ENCODE peak calls at places on chromosomes 5 and 9, in five cellular contexts. F is GM12878, J is HCT116, X is K562, S is HepG2. A is an unnamed sample.

GRCh38 chr5:151811593-151812321 is 40.0 kb downstream of the G3BP1 start:
- DNase-seq in J (no peak), S (no peak), X (no peak), F (no peak), A (no peak)

GRCh38 chr5:73296772-73297171 is 123.8 kb downstream of the TMEM174 start:
- DNase-seq in F (no peak), J (no peak), S (no peak), X (peak), A (no peak)

GRCh38 chr9:107815782-107816181 is 326.2 kb upstream of the KLF4 start:
- DNase-seq in F (no peak), J (no peak), S (no peak), X (no peak), A (no peak)

GRCh38 chr9:132722564-132723065 is 52.4 kb downstream of the GTF3C4 start:
- DNase-seq in X (no peak), S (no peak), F (no peak), J (no peak), A (no peak)

GRCh38 chr5:174491265-174491664 is 233.1 kb upstream of the MSX2 start:
- DNase-seq in F (no peak), S (no peak), X (no peak), J (no peak), A (no peak)

GRCh38 chr5:135324897-135325650 is 74.0 kb downstream of the MACROH2A1 start:
- DNase-seq in F (no peak), J (no peak), S (peak), X (peak), A (no peak)

GRCh38 chr9:2469681-2470141 is 151.9 kb upstream of the VLDLR start:
- DNase-seq in X (no peak), S (no peak), F (peak), J (no peak), A (peak)

GRCh38 chr9:128636024-128636390 is 20.6 kb downstream of the DYNC2I2 start:
- DNase-seq in J (no peak), X (no peak), F (no peak), S (peak), A (peak)

GRCh38 chr5:114360816-114361723 is 800 bp upstream of the KCNN2 start:
- DNase-seq in F (no peak), J (no peak), X (no peak), S (no peak), A (peak)

GRCh38 chr9:131670247-131670681 is 69.6 kb downstream of the RAPGEF1 start:
- DNase-seq in X (no peak), F (no peak), S (no peak), J (no peak), A (no peak)

GRCh38 chr5:147485046-147485445 is 24.8 kb downstream of the DPYSL3 start:
- DNase-seq in F (no peak), J (no peak), X (no peak), S (no peak), A (no peak)

GRCh38 chr9:137774775-137775386 is 102.7 kb upstream of the CACNA1B start:
- DNase-seq in X (no peak), F (no peak), J (no peak), S (no peak), A (no peak)

GRCh38 chr5:95050708-95051107 is 234.2 kb downstream of the MCTP1 start:
- DNase-seq in J (no peak), X (no peak), F (no peak), S (no peak), A (no peak)

GRCh38 chr9:38284039-38284767 is 108.3 kb upstream of the ALDH1B1 start:
- DNase-seq in F (no peak), J (no peak), S (no peak), X (no peak), A (no peak)

GRCh38 chr5:13859285-13859684 is 85.2 kb downstream of the DNAH5 start:
- DNase-seq in J (no peak), S (no peak), F (no peak), X (no peak), A (no peak)

GRCh38 chr5:84088996-84089395 is 295.7 kb downstream of the EDIL3 start:
- DNase-seq in J (peak), F (no peak), X (no peak), S (peak), A (no peak)

GRCh38 chr5:147530801-147531389 is 21.0 kb upstream of the DPYSL3 start:
- DNase-seq in F (no peak), X (no peak), J (no peak), S (no peak), A (no peak)

GRCh38 chr5:108251350-108251749 is 130.5 kb downstream of the FBXL17 start:
- DNase-seq in X (no peak), S (no peak), J (no peak), F (no peak), A (no peak)

GRCh38 chr5:171484460-171484899 is 65.0 kb downstream of the FGF18 start:
- DNase-seq in J (peak), X (peak), F (no peak), S (no peak), A (peak)

GRCh38 chr9:744790-745456 is 96.6 kb upstream of the DMRT1 start:
- DNase-seq in J (no peak), S (peak), X (no peak), F (no peak), A (no peak)

GRCh38 chr5:59328801-59329296 is 564.7 kb downstream of the PDE4D start:
- DNase-seq in J (no peak), F (no peak), S (no peak), X (no peak), A (no peak)

GRCh38 chr5:151042453-151043093 is 22.2 kb downstream of the GPX3 start:
- DNase-seq in X (no peak), S (no peak), F (no peak), J (no peak), A (no peak)

GRCh38 chr9:93217706-93218105 is 33.8 kb downstream of the WNK2 start:
- DNase-seq in S (no peak), F (no peak), J (no peak), X (no peak), A (no peak)

GRCh38 chr9:129860653-129861446 is 25.6 kb downstream of the USP20 start:
- DNase-seq in J (no peak), S (no peak), X (no peak), F (no peak), A (no peak)

GRCh38 chr5:997711-998110 is 10.9 kb upstream of the NKD2 start:
- DNase-seq in F (no peak), X (no peak), J (no peak), S (no peak), A (peak)

GRCh38 chr5:117299940-117300339 is 725.3 kb upstream of the SEMA6A start:
- DNase-seq in J (no peak), X (no peak), S (no peak), F (no peak), A (no peak)

GRCh38 chr9:112037281-112038016 is 137.6 kb downstream of the SUSD1 start:
- DNase-seq in F (peak), S (no peak), X (no peak), J (no peak), A (no peak)

GRCh38 chr9:110555971-110556370 is 23.6 kb downstream of the SVEP1 start:
- DNase-seq in S (peak), J (no peak), F (no peak), X (no peak), A (no peak)

GRCh38 chr9:89802809-89803355 is 198.1 kb downstream of the GADD45G start:
- DNase-seq in F (no peak), J (peak), X (no peak), S (no peak), A (no peak)

GRCh38 chr5:72465601-72466563 is 41.3 kb downstream of the ZNF366 start:
- DNase-seq in S (no peak), F (peak), J (no peak), X (no peak), A (no peak)

GRCh38 chr9:7185612-7186011 is 427.8 kb downstream of the KDM4C start:
- DNase-seq in F (no peak), S (peak), X (no peak), J (peak), A (peak)

GRCh38 chr9:111034146-111034545 is 4.1 kb downstream of the LPAR1 start:
- DNase-seq in S (no peak), X (no peak), F (no peak), J (no peak), A (no peak)

GRCh38 chr5:172370648-172371248 is 83.6 kb downstream of the SH3PXD2B start:
- DNase-seq in S (peak), F (no peak), X (peak), J (peak), A (peak)

GRCh38 chr5:14869286-14870164 is 2.1 kb downstream of the ANKH start:
- DNase-seq in J (no peak), X (no peak), S (no peak), F (no peak), A (no peak)

GRCh38 chr9:16003785-16004184 is 450.9 kb downstream of the CCDC171 start:
- DNase-seq in X (no peak), F (no peak), J (no peak), S (no peak), A (no peak)

GRCh38 chr5:125484272-125485002 is 738.0 kb upstream of the ZNF608 start:
- DNase-seq in J (peak), F (no peak), X (no peak), S (no peak), A (no peak)

GRCh38 chr9:124810513-124811355 is 33.8 kb downstream of the OLFML2A start:
- DNase-seq in S (peak), J (peak), X (no peak), F (no peak), A (peak)

GRCh38 chr5:169142264-169142970 is 158.5 kb downstream of the SLIT3 start:
- DNase-seq in F (no peak), J (no peak), X (no peak), S (no peak), A (no peak)

GRCh38 chr5:148913493-148913892 is 87.1 kb downstream of the ADRB2 start:
- DNase-seq in X (no peak), F (no peak), J (no peak), S (no peak), A (no peak)

GRCh38 chr5:148912146-148912545 is 85.7 kb downstream of the ADRB2 start:
- DNase-seq in S (no peak), J (no peak), F (no peak), X (no peak), A (no peak)

GRCh38 chr5:148911386-148911785 is 85.0 kb downstream of the ADRB2 start:
- DNase-seq in S (no peak), J (no peak), X (no peak), F (no peak), A (no peak)

GRCh38 chr5:148913985-148914421 is 87.6 kb downstream of the ADRB2 start:
- DNase-seq in S (peak), J (no peak), X (no peak), F (no peak), A (no peak)

DNA sequence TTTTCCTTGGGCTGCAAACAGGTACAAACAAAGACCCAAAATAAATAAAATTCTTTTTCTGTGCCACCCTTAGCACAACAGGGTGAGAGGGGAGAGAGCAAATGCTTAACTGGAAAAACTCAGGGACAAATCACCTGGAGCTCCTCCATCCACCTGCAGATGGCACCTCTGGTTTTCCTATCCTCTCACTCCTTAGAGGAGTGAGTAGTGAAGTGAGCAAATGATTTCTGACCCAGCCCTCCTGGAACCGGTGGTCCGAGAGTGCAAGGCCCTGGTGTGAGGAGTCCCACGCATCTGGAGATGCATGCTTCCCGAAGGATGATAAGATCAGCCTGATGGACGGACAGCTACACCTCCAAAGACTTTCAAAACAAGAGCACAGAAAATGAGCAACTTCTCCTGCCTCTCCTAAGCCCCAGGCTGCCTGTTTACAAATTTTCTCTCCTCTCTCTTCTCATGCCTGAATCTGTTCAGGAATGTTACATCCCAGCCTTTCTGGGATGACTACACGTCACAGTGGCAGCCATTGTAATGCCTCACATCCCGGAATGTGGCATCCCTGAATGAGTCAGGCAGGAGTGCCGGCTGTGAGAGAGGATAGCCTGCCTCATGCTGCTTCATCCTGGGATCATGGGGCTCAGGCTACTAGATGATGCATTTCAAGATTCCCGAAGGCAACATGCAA is 86.4 kb downstream of the ADRB2 start:
- DNase-seq in J (peak), X (no peak), S (peak), F (no peak), A (peak)
- TF ChIP-seq ATF3 in J (no peak), X (no peak), S (no peak), F (no peak), A (no peak)

GRCh38 chr5:149325166-149325735 is 20.0 kb upstream of the GRPEL2 start:
- DNase-seq in X (no peak), S (no peak), J (no peak), F (no peak), A (no peak)
- TF ChIP-seq SP1 in X (no peak), S (no peak), J (no peak), F (no peak), A (no peak)

GRCh38 chr5:42654645-42655044 is 102.0 kb upstream of the CCDC152 start:
- DNase-seq in J (no peak), S (no peak), F (no peak), X (no peak), A (no peak)

GRCh38 chr5:42653705-42654104 is 102.9 kb upstream of the CCDC152 start:
- DNase-seq in F (no peak), J (no peak), X (no peak), S (no peak), A (no peak)

GRCh38 chr5:42655982-42656660 is 100.5 kb upstream of the CCDC152 start:
- DNase-seq in S (no peak), J (no peak), F (no peak), X (no peak), A (no peak)

DNA sequence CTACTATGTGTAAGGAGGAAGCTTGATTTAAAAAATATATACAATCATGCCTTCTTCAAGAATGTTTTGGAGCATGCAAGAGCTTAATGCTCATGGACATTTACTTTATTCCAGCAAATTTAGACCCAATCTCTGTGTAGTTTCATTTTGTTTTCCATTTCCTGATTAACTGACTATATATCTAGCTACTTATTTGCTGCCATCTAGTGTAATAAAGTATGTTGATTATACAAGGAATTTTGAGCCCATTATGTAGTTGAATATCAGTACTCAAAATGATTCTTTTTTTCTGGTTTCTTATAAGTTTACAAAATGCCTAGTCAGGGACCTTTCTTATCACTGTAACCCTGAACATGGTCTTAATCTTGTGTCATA is 100.0 kb upstream of the CCDC152 start:
- DNase-seq in X (no peak), S (no peak), F (no peak), J (no peak), A (no peak)
- TF ChIP-seq ATF3 in X (no peak), S (no peak), F (no peak), J (no peak), A (no peak)

GRCh38 chr5:17127743-17128231 is 89.6 kb upstream of the BASP1 start:
- DNase-seq in X (no peak), F (no peak), S (no peak), J (no peak), A (no peak)
- TF ChIP-seq SP1 in X (no peak), F (no peak), S (no peak), J (no peak), A (no peak)

GRCh38 chr9:113296796-113297558 is 6.2 kb downstream of the RNF183 start:
- DNase-seq in F (no peak), S (no peak), X (no peak), J (no peak), A (no peak)
- TF ChIP-seq ATF3 in F (no peak), S (no peak), X (no peak), J (no peak), A (no peak)

GRCh38 chr9:115013998-115014397 is 83.6 kb upstream of the TNFSF8 start:
- DNase-seq in F (no peak), S (peak), J (peak), X (peak), A (peak)
- TF ChIP-seq SP1 in F (no peak), S (no peak), J (no peak), X (no peak), A (no peak)

A was measured in WTC11.